ENCODE peak calls at places on chromosomes 7 and 10, in five cellular contexts. One of them, this sample, is unnamed.

GRCh38 chr10:8305871-8306652 is 251.6 kb downstream of the GATA3 start:
- DNase-seq in A549: no peak
- DNase-seq in GM12878: no peak
- DNase-seq in SK-N-SH: no peak
- DNase-seq in K562: no peak
- DNase-seq in this sample: no peak

GRCh38 chr10:25813511-25813910 is 120.5 kb upstream of the MYO3A start:
- DNase-seq in SK-N-SH: no peak
- DNase-seq in GM12878: no peak
- DNase-seq in A549: no peak
- DNase-seq in K562: no peak
- DNase-seq in this sample: no peak

GRCh38 chr7:74029991-74030415 is 2.0 kb downstream of the ELN start:
- DNase-seq in A549: no peak
- DNase-seq in K562: no peak
- DNase-seq in SK-N-SH: no peak
- DNase-seq in GM12878: no peak
- DNase-seq in this sample: no peak

GRCh38 chr10:124657806-124658205 is 86.4 kb downstream of the FAM53B start:
- DNase-seq in K562: no peak
- DNase-seq in SK-N-SH: no peak
- DNase-seq in A549: no peak
- DNase-seq in GM12878: peak
- DNase-seq in this sample: peak

GRCh38 chr10:88851706-88852105 is at the start of gene ANKRD22:
- DNase-seq in K562: no peak
- DNase-seq in GM12878: no peak
- DNase-seq in A549: peak
- DNase-seq in SK-N-SH: no peak
- DNase-seq in this sample: peak

GRCh38 chr7:142804715-142805114 is 33.9 kb downstream of the PRSS2 start:
- DNase-seq in K562: peak
- DNase-seq in A549: no peak
- DNase-seq in GM12878: no peak
- DNase-seq in SK-N-SH: no peak
- DNase-seq in this sample: no peak

GRCh38 chr10:22379059-22379458 is 33.8 kb downstream of the SPAG6 start:
- DNase-seq in GM12878: peak
- DNase-seq in K562: no peak
- DNase-seq in A549: no peak
- DNase-seq in SK-N-SH: no peak
- DNase-seq in this sample: no peak

GRCh38 chr7:116495737-116496136 is 3.8 kb upstream of the CAV2 start:
- DNase-seq in K562: no peak
- DNase-seq in A549: peak
- DNase-seq in SK-N-SH: no peak
- DNase-seq in GM12878: no peak
- DNase-seq in this sample: peak

GRCh38 chr7:106464651-106465050 is 179.9 kb upstream of the NAMPT start:
- DNase-seq in GM12878: no peak
- DNase-seq in K562: no peak
- DNase-seq in A549: no peak
- DNase-seq in SK-N-SH: no peak
- DNase-seq in this sample: no peak

GRCh38 chr7:130489140-130489967 is 2.5 kb upstream of the MEST start:
- DNase-seq in GM12878: no peak
- DNase-seq in SK-N-SH: peak
- DNase-seq in A549: no peak
- DNase-seq in K562: no peak
- DNase-seq in this sample: peak

GRCh38 chr7:132758983-132759382 is 182.7 kb upstream of the PLXNA4 start:
- DNase-seq in K562: no peak
- DNase-seq in SK-N-SH: no peak
- DNase-seq in A549: no peak
- DNase-seq in GM12878: no peak
- DNase-seq in this sample: no peak
- TF ChIP-seq RCOR1 in K562: no peak
- TF ChIP-seq RCOR1 in SK-N-SH: no peak
- TF ChIP-seq RCOR1 in A549: no peak
- TF ChIP-seq RCOR1 in GM12878: no peak
- TF ChIP-seq RCOR1 in this sample: no peak

GRCh38 chr7:151410405-151411390 is 860 bp upstream of the WDR86 start:
- DNase-seq in A549: no peak
- DNase-seq in K562: no peak
- DNase-seq in SK-N-SH: peak
- DNase-seq in GM12878: no peak
- DNase-seq in this sample: no peak
- TF ChIP-seq RCOR1 in A549: no peak
- TF ChIP-seq RCOR1 in K562: no peak
- TF ChIP-seq RCOR1 in SK-N-SH: no peak
- TF ChIP-seq RCOR1 in GM12878: no peak
- TF ChIP-seq RCOR1 in this sample: no peak

DNA sequence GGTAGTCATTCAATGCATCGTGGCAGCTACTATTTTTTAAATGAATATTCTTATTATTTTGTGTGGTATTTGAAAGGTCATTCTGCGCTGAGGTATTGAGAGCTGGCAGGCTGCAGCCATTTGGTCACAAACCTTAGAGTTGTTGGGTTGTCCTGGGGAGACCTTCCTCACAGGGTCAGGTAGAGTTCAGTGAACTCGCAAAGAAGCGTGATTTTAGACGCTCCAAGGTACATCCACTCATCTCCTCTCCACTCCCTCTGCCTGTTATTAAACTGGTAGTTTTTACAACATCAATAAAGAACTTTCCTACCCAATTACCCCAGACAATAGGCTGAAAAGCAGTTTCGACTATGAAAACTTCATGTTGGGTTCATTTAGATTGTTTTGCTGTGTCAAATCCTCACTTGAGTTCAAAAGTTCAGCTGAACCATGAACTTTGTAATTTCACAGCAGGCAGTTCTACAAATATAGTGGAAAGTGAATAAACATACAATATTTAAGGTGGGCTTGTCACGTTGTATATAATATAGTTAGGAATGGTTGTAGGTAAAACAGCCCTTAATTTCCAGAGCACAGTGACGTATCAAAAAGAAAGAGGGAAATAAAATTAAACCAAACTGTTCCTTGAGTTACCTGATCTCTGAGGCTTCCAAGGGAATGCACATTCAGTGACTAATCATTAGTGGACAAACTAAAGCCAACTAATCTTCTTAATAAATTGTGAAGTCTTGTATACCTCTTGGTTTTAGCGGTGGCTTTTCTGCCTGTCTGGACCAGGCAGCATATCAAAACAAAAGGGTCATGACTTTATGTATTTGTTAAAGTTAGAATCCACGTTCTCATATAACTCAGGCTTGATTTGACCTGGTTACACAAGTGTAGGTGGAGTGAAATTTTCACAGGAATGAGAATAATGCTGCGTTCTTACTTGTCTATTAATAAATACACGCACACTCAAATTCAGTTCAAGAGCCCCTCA is 100.5 kb downstream of the CYP26A1 start:
- DNase-seq in K562: no peak
- DNase-seq in A549: no peak
- DNase-seq in GM12878: no peak
- DNase-seq in SK-N-SH: no peak
- DNase-seq in this sample: no peak
- TF ChIP-seq RCOR1 in K562: no peak
- TF ChIP-seq RCOR1 in A549: no peak
- TF ChIP-seq RCOR1 in GM12878: no peak
- TF ChIP-seq RCOR1 in SK-N-SH: no peak
- TF ChIP-seq RCOR1 in this sample: no peak

GRCh38 chr10:85570871-85571270 is 795.7 kb downstream of the GRID1 start:
- DNase-seq in A549: no peak
- DNase-seq in SK-N-SH: no peak
- DNase-seq in GM12878: no peak
- DNase-seq in K562: no peak
- DNase-seq in this sample: no peak

GRCh38 chr10:85581357-85581756 is 785.2 kb downstream of the GRID1 start:
- DNase-seq in K562: no peak
- DNase-seq in A549: no peak
- DNase-seq in SK-N-SH: no peak
- DNase-seq in GM12878: no peak
- DNase-seq in this sample: no peak

GRCh38 chr10:85580585-85580984 is 786.0 kb downstream of the GRID1 start:
- DNase-seq in SK-N-SH: no peak
- DNase-seq in A549: no peak
- DNase-seq in GM12878: no peak
- DNase-seq in K562: no peak
- DNase-seq in this sample: no peak

DNA sequence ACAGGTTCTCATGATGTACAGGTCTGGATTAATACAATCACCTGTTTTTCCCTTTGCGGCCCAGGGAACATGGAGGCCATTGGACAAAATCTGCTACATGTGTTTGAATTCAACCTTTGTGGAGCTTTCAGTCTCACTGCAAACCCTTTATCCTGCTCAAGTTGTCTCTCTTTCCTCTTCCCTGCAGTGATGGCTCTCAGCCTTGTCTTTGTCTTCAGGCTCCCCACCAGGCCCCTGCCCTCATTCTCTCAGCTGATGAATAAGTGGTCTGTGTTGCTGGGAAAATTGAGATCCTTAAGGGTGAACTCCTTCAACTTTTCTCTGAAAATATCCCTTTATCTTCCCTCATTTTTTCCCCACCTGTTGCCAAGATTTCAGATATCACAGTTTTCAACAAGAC is 791.2 kb downstream of the GRID1 start:
- DNase-seq in GM12878: no peak
- DNase-seq in K562: no peak
- DNase-seq in A549: no peak
- DNase-seq in SK-N-SH: no peak
- DNase-seq in this sample: no peak
- TF ChIP-seq RCOR1 in GM12878: no peak
- TF ChIP-seq RCOR1 in K562: no peak
- TF ChIP-seq RCOR1 in A549: no peak
- TF ChIP-seq RCOR1 in SK-N-SH: no peak
- TF ChIP-seq RCOR1 in this sample: no peak

DNA sequence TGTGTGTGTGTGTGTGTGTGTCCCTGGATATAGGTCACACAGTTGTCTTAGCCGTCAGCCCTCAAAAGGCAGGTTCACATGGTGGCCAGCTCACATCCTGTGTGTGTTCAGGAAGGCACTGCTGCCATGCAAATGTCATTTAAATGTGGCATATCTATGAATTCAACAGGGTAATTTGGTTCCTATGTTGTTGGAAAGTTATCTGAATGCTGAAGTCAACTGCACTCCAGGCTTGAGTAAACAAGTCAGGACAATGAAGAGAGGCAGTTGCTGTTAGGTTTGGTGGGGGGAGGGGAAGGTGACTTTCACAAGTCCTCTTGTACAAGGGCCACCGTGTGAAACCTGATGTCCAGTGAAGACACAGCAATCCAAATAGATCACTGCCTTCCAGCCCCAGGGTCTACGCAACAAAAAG is 61.1 kb downstream of the PTPRE start:
- DNase-seq in A549: no peak
- DNase-seq in SK-N-SH: no peak
- DNase-seq in K562: no peak
- DNase-seq in GM12878: no peak
- DNase-seq in this sample: no peak
- TF ChIP-seq RCOR1 in A549: no peak
- TF ChIP-seq RCOR1 in SK-N-SH: no peak
- TF ChIP-seq RCOR1 in K562: no peak
- TF ChIP-seq RCOR1 in GM12878: no peak
- TF ChIP-seq RCOR1 in this sample: no peak

GRCh38 chr7:91251877-91252276 is 12.4 kb upstream of the FZD1 start:
- DNase-seq in SK-N-SH: no peak
- DNase-seq in K562: no peak
- DNase-seq in A549: no peak
- DNase-seq in GM12878: no peak
- DNase-seq in this sample: no peak
- TF ChIP-seq RCOR1 in SK-N-SH: no peak
- TF ChIP-seq RCOR1 in K562: no peak
- TF ChIP-seq RCOR1 in A549: no peak
- TF ChIP-seq RCOR1 in GM12878: no peak
- TF ChIP-seq RCOR1 in this sample: no peak

GRCh38 chr10:60138026-60138425 is 231.7 kb upstream of the CCDC6 start:
- DNase-seq in A549: no peak
- DNase-seq in K562: no peak
- DNase-seq in SK-N-SH: no peak
- DNase-seq in GM12878: no peak
- DNase-seq in this sample: no peak
- TF ChIP-seq RCOR1 in A549: no peak
- TF ChIP-seq RCOR1 in K562: no peak
- TF ChIP-seq RCOR1 in SK-N-SH: no peak
- TF ChIP-seq RCOR1 in GM12878: no peak
- TF ChIP-seq RCOR1 in this sample: no peak

This sample was measured in IMR-90.